ENCODE peak calls at places on chromosomes 16 and 17, in eight cellular contexts. Q is RWPE1, Z is SK-N-MC, H is tibial nerve, C is upper lobe of right lung, T is stomach, R is left ventricle myocardium inferior, P is IMR-90. N is an unnamed sample.

GRCh38 chr17:56681561-56682266 is 88.2 kb downstream of the NOG start:
- DNase-seq in H (no peak), Q (peak), R (no peak), P (peak), C (no peak), T (no peak), Z (no peak), N (peak)

GRCh38 chr16:77373726-77374125 is 61.1 kb downstream of the ADAMTS18 start:
- DNase-seq in Z (no peak), T (no peak), R (no peak), P (no peak), C (no peak), Q (no peak), H (no peak), N (no peak)

GRCh38 chr17:76248013-76248782 is 7.9 kb upstream of the RNF157 start:
- DNase-seq in H (no peak), T (peak), R (no peak), P (no peak), Z (no peak), Q (no peak), C (no peak), N (no peak)

GRCh38 chr17:28500712-28501379 is 5.3 kb upstream of the FOXN1 start:
- DNase-seq in C (no peak), R (no peak), H (no peak), T (no peak), Q (no peak), P (no peak), Z (no peak), N (no peak)

GRCh38 chr16:17850626-17851265 is 380.0 kb upstream of the XYLT1 start:
- DNase-seq in H (no peak), P (no peak), C (no peak), Q (no peak), R (no peak), Z (no peak), T (no peak), N (no peak)

GRCh38 chr16:87066695-87067556 is 250.3 kb downstream of the C16orf95 start:
- DNase-seq in H (no peak), Q (no peak), C (no peak), Z (no peak), P (no peak), R (no peak), T (no peak), N (no peak)

GRCh38 chr17:82483836-82484235 is 25.3 kb downstream of the NARF start:
- DNase-seq in R (peak), C (no peak), H (no peak), T (no peak), Q (no peak), P (no peak), Z (no peak), N (no peak)

GRCh38 chr16:87457724-87458423 is 35.0 kb downstream of the ZCCHC14 start:
- DNase-seq in H (no peak), Z (no peak), Q (peak), P (peak), T (no peak), C (peak), R (no peak), N (peak)

GRCh38 chr17:45770632-45771472 is 13.3 kb upstream of the CRHR1 start:
- DNase-seq in C (no peak), T (no peak), Q (no peak), H (no peak), P (no peak), R (no peak), Z (no peak), N (no peak)

GRCh38 chr16:72989203-72989991 is 58.5 kb downstream of the ZFHX3 start:
- DNase-seq in H (no peak), R (no peak), P (peak), Z (no peak), Q (peak), C (no peak), T (no peak), N (peak)

GRCh38 chr17:3985800-3986199 is 21.6 kb upstream of the ATP2A3 start:
- DNase-seq in Q (no peak), Z (no peak), R (no peak), H (no peak), T (no peak), P (no peak), C (peak), N (no peak)

GRCh38 chr17:67993153-67993997 is 2.9 kb downstream of the C17orf58 start:
- DNase-seq in P (peak), Q (peak), H (peak), T (peak), C (peak), Z (no peak), R (peak), N (peak)

GRCh38 chr17:76369804-76370203 is 14.6 kb upstream of the SPHK1 start:
- DNase-seq in R (peak), Q (no peak), T (no peak), P (no peak), C (no peak), Z (no peak), H (no peak), N (no peak)

GRCh38 chr17:56867948-56868376 is 34.0 kb downstream of the DGKE start:
- DNase-seq in C (no peak), Q (no peak), T (no peak), Z (no peak), H (no peak), P (peak), R (no peak), N (no peak)

GRCh38 chr17:49723423-49723822 is 15.7 kb upstream of the SLC35B1 start:
- DNase-seq in H (peak), Q (no peak), R (peak), T (no peak), Z (no peak), P (no peak), C (no peak), N (no peak)

GRCh38 chr16:57624044-57624688 is 4.3 kb upstream of the ADGRG1 start:
- DNase-seq in Q (no peak), Z (no peak), P (peak), R (no peak), C (no peak), H (no peak), T (no peak), N (peak)

GRCh38 chr16:48277158-48277557 is 29.8 kb upstream of the ABCC11 start:
- DNase-seq in Q (no peak), P (no peak), C (no peak), T (peak), R (no peak), H (no peak), Z (no peak), N (no peak)

GRCh38 chr16:66924527-66925321 is 611 bp downstream of the RRAD start:
- DNase-seq in P (no peak), Q (no peak), C (peak), H (no peak), R (peak), T (peak), Z (no peak), N (no peak)

GRCh38 chr16:6856578-6856977 is 476.1 kb upstream of the RBFOX1 start:
- DNase-seq in Q (no peak), R (no peak), Z (no peak), P (no peak), T (no peak), H (no peak), C (no peak), N (no peak)

GRCh38 chr17:78748730-78749317 is 33.2 kb downstream of the CYTH1 start:
- DNase-seq in P (peak), T (peak), H (peak), R (peak), Z (no peak), Q (peak), C (peak), N (peak)

GRCh38 chr17:33572615-33573014 is 279.5 kb upstream of the ASIC2 start:
- DNase-seq in C (no peak), Z (no peak), T (no peak), Q (peak), R (no peak), P (no peak), H (no peak), N (no peak)

GRCh38 chr17:19418312-19418992 is 7.4 kb downstream of the RNF112 start:
- DNase-seq in Q (no peak), H (no peak), R (no peak), T (no peak), Z (no peak), C (no peak), P (peak), N (peak)

GRCh38 chr16:10663744-10664143 is 31.0 kb downstream of the TEKT5 start:
- DNase-seq in C (peak), Z (no peak), R (no peak), P (no peak), H (no peak), Q (no peak), T (no peak), N (no peak)

GRCh38 chr17:40542562-40543411 is 22.5 kb downstream of the CCR7 start:
- DNase-seq in H (peak), Q (peak), P (peak), T (peak), C (peak), R (peak), Z (no peak), N (no peak)

GRCh38 chr17:1871743-1872142 is 41.9 kb downstream of the RPA1 start:
- DNase-seq in Z (no peak), Q (no peak), R (no peak), C (no peak), P (no peak), H (no peak), T (no peak), N (no peak)

GRCh38 chr16:21599994-21600773 is 807 bp downstream of the METTL9 start:
- DNase-seq in C (no peak), T (no peak), H (no peak), Q (peak), Z (no peak), P (peak), R (no peak), N (peak)

GRCh38 chr17:63476857-63477470 is at the start of gene ACE:
- DNase-seq in C (peak), Q (no peak), T (peak), H (no peak), Z (no peak), P (peak), R (peak), N (no peak)

GRCh38 chr17:54013117-54013516 is 190.4 kb downstream of the KIF2B start:
- DNase-seq in R (no peak), C (no peak), Z (no peak), Q (no peak), T (no peak), H (no peak), P (no peak), N (no peak)

GRCh38 chr16:15682105-15682570 is 32.1 kb downstream of the NDE1 start:
- DNase-seq in T (peak), P (peak), C (no peak), Q (peak), Z (no peak), H (no peak), R (no peak), N (peak)

GRCh38 chr16:77171750-77172635 is 19.0 kb upstream of the MON1B start:
- DNase-seq in Z (no peak), C (no peak), T (no peak), H (no peak), P (peak), R (no peak), Q (peak), N (peak)

GRCh38 chr17:18187816-18188761 is 4.5 kb downstream of the ALKBH5 start:
- DNase-seq in T (no peak), C (no peak), R (peak), H (no peak), Z (no peak), Q (no peak), P (peak), N (no peak)

GRCh38 chr17:31511176-31511540 is 119.7 kb downstream of the RAB11FIP4 start:
- DNase-seq in P (no peak), C (no peak), R (no peak), Z (no peak), T (peak), H (no peak), Q (no peak), N (no peak)
- H3K27ac ChIP-seq in P (no peak), C (no peak), R (peak), Z (no peak), T (peak), H (no peak), Q (no peak), N (no peak)

DNA sequence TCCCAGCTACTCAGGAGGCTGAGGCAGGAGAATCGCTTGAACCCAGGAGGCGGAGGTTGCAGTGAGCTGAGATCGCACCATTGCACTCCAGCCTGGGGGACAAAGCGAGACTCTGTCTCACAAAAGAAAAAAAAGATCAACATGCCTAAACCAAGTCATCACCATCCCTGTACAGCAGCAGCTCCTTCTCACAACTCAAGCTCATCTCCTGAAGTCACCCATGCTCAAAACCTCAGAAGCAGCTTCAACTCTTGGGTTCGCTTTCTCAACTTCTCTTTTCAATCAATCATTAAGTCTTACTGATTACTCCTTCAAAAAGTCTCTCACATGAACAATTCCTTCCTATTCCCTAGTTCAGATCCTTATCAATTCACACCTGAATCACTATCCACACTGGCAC is 31.3 kb downstream of the PHLPP2 start:
- DNase-seq in P (no peak), Z (no peak), Q (no peak), T (no peak), C (no peak), H (no peak), R (no peak), N (no peak)
- H3K27ac ChIP-seq in P (no peak), Z (no peak), Q (no peak), T (no peak), C (no peak), H (no peak), R (no peak), N (no peak)

GRCh38 chr17:12619444-12620199 is 46.1 kb upstream of the MYOCD start:
- DNase-seq in Q (no peak), R (no peak), C (no peak), Z (no peak), T (no peak), H (no peak), P (peak), N (no peak)
- H3K27ac ChIP-seq in Q (no peak), R (no peak), C (no peak), Z (no peak), T (no peak), H (no peak), P (peak), N (no peak)

GRCh38 chr16:49773534-49774486 is 82.1 kb downstream of the ZNF423 start:
- DNase-seq in Q (no peak), H (no peak), T (no peak), R (no peak), Z (no peak), P (no peak), C (no peak), N (no peak)

GRCh38 chr16:49778202-49778601 is 77.7 kb downstream of the ZNF423 start:
- DNase-seq in P (no peak), R (no peak), T (no peak), H (no peak), C (no peak), Z (no peak), Q (no peak), N (no peak)

GRCh38 chr16:49775581-49775980 is 80.3 kb downstream of the ZNF423 start:
- DNase-seq in Z (no peak), P (no peak), Q (no peak), T (no peak), H (no peak), C (no peak), R (no peak), N (no peak)

GRCh38 chr16:49779979-49780378 is 75.9 kb downstream of the ZNF423 start:
- DNase-seq in P (no peak), Q (no peak), C (no peak), H (no peak), T (no peak), R (no peak), Z (no peak), N (no peak)

GRCh38 chr16:49776085-49776501 is 79.8 kb downstream of the ZNF423 start:
- DNase-seq in H (no peak), T (no peak), R (peak), Z (no peak), C (no peak), P (no peak), Q (no peak), N (no peak)
- H3K27ac ChIP-seq in H (no peak), T (peak), R (peak), Z (no peak), C (peak), P (no peak), Q (no peak), N (no peak)

DNA sequence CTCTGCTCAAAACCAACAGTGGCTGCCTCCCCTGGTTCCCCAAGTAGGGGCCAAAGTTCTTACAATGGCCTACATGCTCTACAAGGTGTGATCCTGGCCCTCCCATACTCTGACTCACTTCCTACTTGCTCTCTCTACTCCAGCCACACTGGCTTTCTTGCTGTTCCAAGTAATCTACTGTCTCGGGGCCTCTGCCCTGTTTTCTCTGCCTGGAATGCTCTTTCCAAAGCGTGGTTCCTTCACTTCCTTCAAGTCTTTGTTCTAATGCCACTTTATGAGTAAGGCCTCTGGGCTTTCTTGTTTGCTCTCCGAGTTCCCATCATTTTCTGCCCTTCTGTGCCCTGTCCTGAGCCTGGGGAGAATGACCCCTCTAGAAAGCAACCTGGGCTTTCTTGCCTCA is 4.1 kb upstream of the CDH3 start:
- DNase-seq in C (no peak), P (no peak), R (no peak), Q (peak), H (no peak), T (peak), Z (no peak), N (peak)
- H3K27ac ChIP-seq in C (no peak), P (no peak), R (no peak), Q (peak), H (no peak), T (peak), Z (no peak), N (peak)

GRCh38 chr17:42142371-42142896 is 12.4 kb downstream of the RAB5C start:
- DNase-seq in C (no peak), T (no peak), Q (no peak), R (no peak), H (no peak), P (peak), Z (no peak), N (no peak)

GRCh38 chr17:42135664-42136653 is 13.4 kb downstream of the HSPB9 start:
- DNase-seq in H (no peak), T (peak), P (peak), R (peak), C (peak), Q (peak), Z (no peak), N (peak)

GRCh38 chr17:42136654-42137051 is 14.0 kb downstream of the HSPB9 start:
- DNase-seq in T (no peak), P (no peak), C (no peak), Z (no peak), R (no peak), H (no peak), Q (no peak), N (no peak)

GRCh38 chr17:42139093-42139492 is 15.7 kb downstream of the RAB5C start:
- DNase-seq in Q (no peak), R (no peak), Z (no peak), P (no peak), H (no peak), T (no peak), C (no peak), N (no peak)

GRCh38 chr17:42141382-42141781 is 13.4 kb downstream of the RAB5C start:
- DNase-seq in T (no peak), C (no peak), Q (no peak), Z (no peak), P (no peak), H (no peak), R (no peak), N (no peak)
- H3K27ac ChIP-seq in T (peak), C (no peak), Q (no peak), Z (no peak), P (peak), H (no peak), R (peak), N (no peak)

DNA sequence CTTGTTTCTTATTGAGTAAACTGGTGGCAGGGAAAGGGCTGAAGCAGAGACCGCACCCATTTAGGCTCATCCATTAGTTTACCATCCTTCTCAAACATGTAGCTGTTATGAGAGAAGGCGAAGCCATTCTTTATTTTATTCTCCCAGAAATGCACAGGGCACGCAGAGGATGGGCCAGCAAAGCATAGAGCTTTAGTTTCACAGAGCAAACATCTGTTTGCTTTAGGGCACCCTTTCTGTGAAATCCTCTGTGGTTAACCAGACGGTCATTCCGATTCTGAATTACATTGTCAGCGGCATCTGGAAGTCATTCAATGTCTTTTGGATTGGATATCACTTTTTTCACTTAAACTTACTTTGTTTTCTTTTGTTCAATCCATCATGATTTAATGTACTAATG is 96.0 kb downstream of the TOX3 start:
- DNase-seq in H (no peak), T (no peak), Q (no peak), P (no peak), Z (no peak), R (no peak), C (no peak), N (no peak)
- H3K27ac ChIP-seq in H (no peak), T (no peak), Q (no peak), P (no peak), Z (no peak), R (no peak), C (no peak), N (no peak)

DNA sequence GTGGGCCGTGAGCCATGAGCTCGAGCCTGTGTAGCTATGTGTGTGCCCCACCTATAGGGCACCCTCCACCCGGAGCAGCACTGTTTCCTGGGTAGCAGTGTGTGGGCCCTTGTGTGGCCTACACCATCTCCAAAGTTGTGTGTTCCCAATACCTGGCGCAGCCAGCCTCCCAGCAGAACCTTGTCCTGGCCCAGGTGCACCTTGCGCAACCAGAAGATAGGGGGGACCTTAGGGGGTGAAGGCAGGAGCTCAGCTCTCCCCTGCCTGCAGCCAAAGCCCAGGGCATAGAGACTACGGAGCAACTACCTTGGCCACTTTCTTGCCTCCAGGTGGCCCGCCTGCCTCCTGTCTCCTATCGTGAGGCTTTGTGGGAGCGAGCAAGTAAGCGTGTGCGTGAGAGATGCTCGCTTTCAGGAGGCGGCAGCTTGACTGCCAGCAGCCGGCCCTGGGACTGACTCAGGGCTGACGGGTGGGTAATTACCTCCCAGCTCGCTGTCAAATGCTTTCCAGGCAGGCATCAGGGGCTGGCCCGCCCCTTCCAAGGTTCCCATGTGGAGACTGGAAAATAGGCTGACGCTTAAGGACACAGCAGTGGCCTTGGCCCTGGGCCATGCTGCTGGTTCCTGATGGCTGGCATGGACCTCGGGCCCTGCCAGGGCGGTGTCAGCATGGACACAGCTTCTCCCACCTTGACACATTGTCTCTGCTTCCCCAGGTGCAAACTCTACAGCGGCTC is 19.0 kb downstream of the TRAF7 start:
- DNase-seq in T (no peak), P (no peak), H (no peak), R (no peak), Q (no peak), C (no peak), Z (no peak), N (no peak)
- H3K27ac ChIP-seq in T (no peak), P (no peak), H (no peak), R (no peak), Q (peak), C (no peak), Z (no peak), N (no peak)